ENCODE peak calls at places on chromosomes 3 and 15, in six cellular contexts. M is body of pancreas, R is adrenal gland, N is uterus, P is testis, V is IMR-90. K is an unnamed sample.

GRCh38 chr15:31758126-31758525 is 272.2 kb upstream of the CHRNA7 start:
- DNase-seq in N (no peak), M (peak), P (peak), R (peak), V (peak), K (no peak)

GRCh38 chr3:174251696-174252095 is 607.4 kb upstream of the NAALADL2 start:
- DNase-seq in R (no peak), N (no peak), V (no peak), P (no peak), M (no peak), K (no peak)

GRCh38 chr15:42130246-42130986 is 26.0 kb downstream of the PLA2G4F start:
- DNase-seq in R (no peak), M (no peak), P (no peak), N (no peak), V (no peak), K (no peak)

GRCh38 chr3:194688207-194688711 is 2.6 kb downstream of the FAM43A start:
- DNase-seq in N (no peak), R (peak), M (peak), V (peak), P (no peak), K (peak)

GRCh38 chr3:16338999-16339398 is 74.0 kb downstream of the OXNAD1 start:
- DNase-seq in M (no peak), N (no peak), R (no peak), P (no peak), V (peak), K (peak)

GRCh38 chr15:77030042-77030927 is 35.4 kb downstream of the PSTPIP1 start:
- DNase-seq in N (peak), P (peak), V (no peak), R (peak), M (peak), K (no peak)

GRCh38 chr15:81752974-81753373 is 292.8 kb downstream of the MEX3B start:
- DNase-seq in R (no peak), N (no peak), P (no peak), V (no peak), M (no peak), K (no peak)

GRCh38 chr15:68464451-68465090 is 32.6 kb upstream of the ITGA11 start:
- DNase-seq in P (no peak), N (no peak), V (peak), R (no peak), M (peak), K (no peak)

GRCh38 chr3:40602778-40603385 is 78.1 kb downstream of the ZNF621 start:
- DNase-seq in V (no peak), M (no peak), N (no peak), P (no peak), R (no peak), K (no peak)

GRCh38 chr3:184440161-184440560 is 60.3 kb downstream of the CHRD start:
- DNase-seq in M (no peak), P (no peak), V (no peak), N (no peak), R (no peak), K (no peak)

GRCh38 chr3:172103724-172104123 is 64.3 kb downstream of the FNDC3B start:
- DNase-seq in P (no peak), N (no peak), M (no peak), V (peak), R (no peak), K (no peak)

GRCh38 chr3:45199837-45200648 is 26.0 kb downstream of the TMEM158 start:
- DNase-seq in M (no peak), P (no peak), N (no peak), V (peak), R (no peak), K (no peak)

GRCh38 chr15:36887214-36888017 is 212.9 kb downstream of the MEIS2 start:
- DNase-seq in M (peak), P (peak), V (no peak), R (no peak), N (peak), K (no peak)

GRCh38 chr15:65659502-65660052 is 37.8 kb downstream of the SLC24A1 start:
- DNase-seq in N (no peak), M (no peak), R (no peak), V (no peak), P (no peak), K (no peak)

GRCh38 chr3:189937302-189938255 is 183.1 kb downstream of the P3H2 start:
- DNase-seq in M (no peak), V (peak), N (no peak), P (no peak), R (no peak), K (no peak)

GRCh38 chr3:195096484-195097330 is 174.3 kb downstream of the XXYLT1 start:
- DNase-seq in R (no peak), P (no peak), V (no peak), M (no peak), N (no peak), K (no peak)

GRCh38 chr3:55191911-55192787 is 264.3 kb upstream of the LRTM1 start:
- DNase-seq in N (no peak), V (peak), R (no peak), P (no peak), M (no peak), K (no peak)

GRCh38 chr3:149366031-149366430 is 11.4 kb downstream of the TM4SF1 start:
- DNase-seq in N (no peak), M (no peak), V (no peak), R (no peak), P (no peak), K (no peak)

GRCh38 chr3:85571835-85572234 is 613.0 kb downstream of the CADM2 start:
- DNase-seq in R (no peak), P (no peak), M (no peak), V (no peak), N (no peak), K (no peak)

GRCh38 chr3:33104803-33105202 is 7.9 kb upstream of the GLB1 start:
- DNase-seq in N (no peak), R (no peak), V (no peak), P (no peak), M (no peak), K (no peak)

GRCh38 chr3:25513642-25514266 is 85.7 kb downstream of the RARB start:
- DNase-seq in P (no peak), R (no peak), V (no peak), N (no peak), M (no peak), K (no peak)

GRCh38 chr15:79412429-79412828 is 19.7 kb upstream of the MINAR1 start:
- DNase-seq in N (no peak), M (no peak), V (no peak), R (no peak), P (no peak), K (no peak)

GRCh38 chr3:149313542-149313941 is 19.9 kb downstream of the TM4SF18 start:
- DNase-seq in M (no peak), N (no peak), V (no peak), R (no peak), P (no peak), K (no peak)

GRCh38 chr3:30538787-30539186 is 67.6 kb upstream of the TGFBR2 start:
- DNase-seq in V (peak), P (no peak), R (no peak), N (no peak), M (no peak), K (no peak)

GRCh38 chr15:82742134-82742533 is 32.5 kb upstream of the AP3B2 start:
- DNase-seq in M (no peak), N (no peak), R (no peak), P (no peak), V (no peak), K (no peak)

GRCh38 chr3:104584702-104585101 is 782.0 kb upstream of the ALCAM start:
- DNase-seq in P (no peak), V (peak), N (no peak), M (no peak), R (no peak), K (no peak)

GRCh38 chr3:46946856-46947544 is 29.5 kb downstream of the CCDC12 start:
- DNase-seq in V (peak), N (no peak), P (peak), R (peak), M (peak), K (no peak)

GRCh38 chr3:150015906-150016305 is 45.2 kb upstream of the PFN2 start:
- DNase-seq in R (no peak), V (no peak), P (no peak), M (no peak), N (no peak), K (no peak)

GRCh38 chr15:91127236-91127914 is 27.3 kb downstream of the SV2B start:
- DNase-seq in R (no peak), M (no peak), P (no peak), V (no peak), N (no peak), K (no peak)

GRCh38 chr3:10956991-10957390 is 35.6 kb upstream of the SLC6A1 start:
- DNase-seq in M (no peak), R (no peak), N (peak), V (no peak), P (peak), K (no peak)

GRCh38 chr3:125357032-125357658 is 18.0 kb downstream of the ZNF148 start:
- DNase-seq in N (peak), M (peak), V (peak), P (peak), R (peak), K (peak)

GRCh38 chr15:56042982-56043980 is 49.9 kb upstream of the NEDD4 start:
- DNase-seq in N (no peak), P (no peak), M (no peak), R (no peak), V (no peak), K (no peak)

GRCh38 chr3:43155464-43156121 is 49.7 kb upstream of the POMGNT2 start:
- DNase-seq in P (peak), M (peak), R (peak), V (peak), N (peak), K (peak)

GRCh38 chr3:183548262-183548769 is 7.2 kb downstream of the KLHL6 start:
- DNase-seq in P (no peak), N (no peak), M (peak), V (peak), R (no peak), K (no peak)

GRCh38 chr3:120469440-120470415 is 18.9 kb upstream of the FSTL1 start:
- DNase-seq in N (no peak), V (peak), M (no peak), R (no peak), P (peak), K (no peak)

GRCh38 chr15:69909719-69910444 is 187.8 kb downstream of the TLE3 start:
- DNase-seq in M (no peak), R (no peak), V (no peak), P (peak), N (no peak), K (no peak)

GRCh38 chr15:69908060-69908459 is 189.7 kb downstream of the TLE3 start:
- DNase-seq in R (no peak), P (no peak), N (no peak), V (no peak), M (no peak), K (no peak)

GRCh38 chr15:69906256-69907185 is 191.2 kb downstream of the TLE3 start:
- DNase-seq in N (no peak), P (no peak), R (no peak), M (no peak), V (no peak), K (no peak)

GRCh38 chr15:69910511-69910910 is 187.2 kb downstream of the TLE3 start:
- DNase-seq in N (no peak), R (no peak), P (no peak), V (no peak), M (no peak), K (no peak)

DNA sequence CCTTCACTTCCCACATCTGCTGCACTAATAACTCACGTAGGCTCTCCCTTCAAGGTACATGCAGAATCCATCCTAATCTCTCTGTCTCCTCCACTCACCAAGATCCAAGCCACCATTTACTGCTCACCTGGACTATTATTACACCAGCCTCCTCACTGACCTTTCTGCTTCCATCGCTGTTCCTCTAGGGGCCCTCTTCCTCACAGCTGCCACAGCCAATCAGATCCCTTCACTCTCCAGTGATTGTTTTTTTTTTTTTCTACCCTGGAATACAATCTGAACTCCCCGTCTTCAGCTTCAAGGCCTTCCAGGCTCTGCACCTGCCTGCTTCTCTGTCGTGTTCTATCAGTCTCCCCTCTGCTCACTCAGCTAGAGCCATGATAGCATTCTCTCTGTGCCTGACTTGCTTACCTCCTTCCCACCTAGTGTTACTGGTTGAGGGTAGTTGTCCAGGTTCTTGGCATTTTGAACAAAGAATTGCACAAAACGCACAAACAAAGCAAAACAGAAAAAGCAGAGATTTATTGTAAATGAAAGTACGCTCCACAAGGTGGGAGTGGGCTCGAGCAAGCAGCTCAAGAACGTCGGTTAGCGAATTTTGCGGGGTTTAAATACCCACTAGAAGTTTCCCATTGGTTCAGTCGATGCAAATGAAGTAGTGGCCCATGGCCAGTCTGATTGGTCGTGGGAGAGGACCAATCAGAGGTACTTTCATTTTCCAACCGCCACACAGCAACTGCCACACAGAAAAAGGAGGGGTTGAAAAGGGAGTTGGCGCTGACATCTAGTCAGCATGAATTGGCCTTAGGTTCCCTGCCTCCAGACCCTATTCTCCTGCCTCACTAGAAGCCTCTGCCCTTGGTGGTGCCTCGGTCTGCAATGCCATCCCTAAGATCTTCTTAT is 188.9 kb downstream of the TLE3 start:
- DNase-seq in N (no peak), V (no peak), M (no peak), P (peak), R (no peak), K (no peak)
- TF ChIP-seq POLR2A in N (no peak), V (no peak), M (no peak), P (no peak), R (no peak), K (no peak)

GRCh38 chr3:13378155-13378554 is 42.0 kb downstream of the NUP210 start:
- DNase-seq in V (peak), R (no peak), M (no peak), N (no peak), P (no peak), K (no peak)

GRCh38 chr3:13379191-13379830 is 40.8 kb downstream of the NUP210 start:
- DNase-seq in N (peak), P (peak), M (no peak), V (peak), R (peak), K (no peak)

GRCh38 chr3:13385373-13385965 is 34.7 kb downstream of the NUP210 start:
- DNase-seq in V (peak), P (no peak), N (no peak), M (no peak), R (no peak), K (no peak)

GRCh38 chr3:13377021-13377420 is 43.1 kb downstream of the NUP210 start:
- DNase-seq in V (no peak), M (no peak), P (no peak), N (no peak), R (no peak), K (no peak)

GRCh38 chr3:13380991-13381390 is 39.1 kb downstream of the NUP210 start:
- DNase-seq in P (no peak), R (no peak), N (no peak), V (peak), M (no peak), K (no peak)
- H3K27ac ChIP-seq in P (no peak), R (no peak), N (no peak), V (no peak), M (no peak), K (no peak)

DNA sequence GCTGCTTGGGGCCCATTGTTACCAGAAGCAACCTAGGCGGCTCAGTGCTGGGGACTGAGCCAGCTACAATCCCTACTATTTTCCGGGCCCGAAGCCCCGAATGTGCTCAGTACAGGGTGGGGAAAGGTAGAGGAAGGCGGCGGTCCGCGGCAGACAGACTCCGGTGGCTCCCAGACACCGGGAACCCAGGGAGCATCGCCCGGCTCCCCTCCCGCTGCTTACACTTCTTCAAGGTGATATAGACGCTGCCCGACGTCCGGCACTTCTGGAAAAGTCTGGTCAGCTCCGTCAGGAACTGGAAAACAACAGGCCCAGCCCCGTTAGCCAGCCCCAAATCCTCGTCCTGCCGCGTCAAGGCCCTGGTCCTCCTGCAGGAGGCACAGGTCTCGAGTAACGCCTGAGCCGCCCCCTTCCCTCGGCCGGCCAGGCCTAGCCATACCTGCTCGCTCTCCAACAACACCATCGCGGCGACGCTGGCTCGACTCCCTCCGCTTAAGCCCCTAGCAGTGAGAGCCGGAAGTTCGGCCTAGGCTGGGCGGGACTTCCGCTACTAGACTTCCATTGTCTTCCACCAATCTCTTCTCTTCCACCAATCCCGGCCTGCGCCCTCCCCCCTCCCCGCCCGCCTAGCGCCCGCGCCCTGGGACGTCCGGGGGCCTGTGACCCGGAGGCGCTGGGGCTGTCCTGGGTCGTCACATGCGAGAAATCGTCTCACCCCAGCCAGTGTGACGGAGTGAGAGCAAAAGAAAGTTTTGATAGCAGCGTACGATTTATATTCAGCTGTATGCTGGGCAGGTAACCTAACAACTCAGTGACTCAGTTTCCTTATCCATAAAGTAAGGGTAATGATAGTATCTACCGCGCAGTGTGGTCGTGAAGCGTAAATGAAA is at the start of gene SRP14:
- DNase-seq in R (peak), V (peak), P (peak), N (peak), M (peak), K (peak)
- TF ChIP-seq CTCF in R (peak), V (no peak), P (peak), N (peak), M (peak), K (peak)

DNA sequence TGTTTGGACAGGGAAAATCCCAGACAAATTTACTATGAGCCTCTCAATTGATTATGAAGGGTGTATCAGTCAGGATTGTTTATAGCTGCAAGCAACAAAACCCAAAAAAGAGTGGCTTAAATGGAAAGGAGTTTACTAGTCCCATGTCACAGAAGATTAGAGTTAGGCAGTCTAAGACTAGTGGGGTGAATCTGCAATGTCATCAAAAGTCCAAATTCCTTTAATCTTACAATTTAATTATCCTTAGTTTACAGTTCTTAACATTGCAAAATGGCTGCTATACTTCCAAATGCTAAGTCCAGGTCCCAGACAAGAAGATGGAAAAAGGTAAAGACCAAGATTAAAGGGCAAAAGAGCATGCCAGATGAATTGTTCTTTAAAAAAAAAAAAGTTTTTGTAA is 143.6 kb downstream of the CD47 start:
- DNase-seq in N (no peak), P (no peak), R (no peak), V (no peak), M (no peak), K (no peak)
- TF ChIP-seq POLR2A in N (no peak), P (no peak), R (no peak), V (no peak), M (no peak), K (no peak)

DNA sequence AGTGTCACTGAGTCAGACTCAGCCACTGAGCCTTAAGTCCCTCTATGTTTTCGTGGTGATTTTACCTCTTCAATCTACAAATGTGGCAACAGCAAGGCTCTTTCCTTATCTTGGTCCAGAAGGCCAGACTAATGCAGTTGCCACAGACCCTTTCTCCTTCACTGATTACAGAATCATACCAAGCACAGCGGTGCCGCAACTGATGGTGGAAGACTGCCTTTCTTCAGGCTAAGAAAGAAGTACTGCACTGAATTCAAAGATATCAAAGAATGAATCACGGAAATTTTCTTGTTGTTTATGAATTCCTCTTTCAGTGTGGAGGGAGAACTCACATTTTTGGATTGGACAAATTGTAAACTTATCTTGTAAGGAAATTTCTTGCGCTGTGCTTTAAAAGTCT is 18.6 kb downstream of the DCP1A start:
- DNase-seq in P (peak), N (no peak), R (no peak), M (no peak), V (peak), K (no peak)
- H3K27ac ChIP-seq in P (peak), N (no peak), R (peak), M (no peak), V (peak), K (no peak)